ENCODE peak calls at places on chromosomes 2 and 18, in five cellular contexts. H, T, Z, F and D are unnamed samples.

GRCh38 chr2:34545486-34546136 is 946.5 kb upstream of the FAM98A start:
- DNase-seq in F (no peak), H (no peak), T (no peak), Z (no peak), D (no peak)

GRCh38 chr2:205748660-205749059 is 66.4 kb downstream of the NRP2 start:
- DNase-seq in T (no peak), Z (no peak), H (no peak), F (no peak), D (no peak)

GRCh38 chr2:138780908-138781307 is 718 bp upstream of the NXPH2 start:
- DNase-seq in Z (no peak), H (no peak), F (no peak), T (no peak), D (peak; percentile 66)

GRCh38 chr2:205609036-205609607 is 73.2 kb upstream of the NRP2 start:
- DNase-seq in F (peak; percentile 36), T (no peak), Z (no peak), H (no peak), D (no peak)

GRCh38 chr2:149768320-149768799 is 180.8 kb upstream of the MMADHC start:
- DNase-seq in H (no peak), T (no peak), Z (peak; percentile 42), F (no peak), D (no peak)

GRCh38 chr18:23528580-23529472 is 25.5 kb downstream of the RMC1 start:
- DNase-seq in F (peak; percentile 30), Z (no peak), T (peak; percentile 71), H (peak; percentile 19), D (peak; percentile 68)

GRCh38 chr2:74414913-74415761 is 6.3 kb downstream of the C2orf81 start:
- DNase-seq in H (peak; percentile 70), T (peak; percentile 70), Z (no peak), F (peak; percentile 26), D (peak; percentile 75)

GRCh38 chr2:74077636-74078035 is 70.1 kb downstream of the BOLA3 start:
- DNase-seq in Z (no peak), H (no peak), F (no peak), T (no peak), D (no peak)

GRCh38 chr2:20538308-20539132 is 91.6 kb downstream of the RHOB start:
- DNase-seq in H (no peak), T (no peak), Z (no peak), F (no peak), D (peak; percentile 32)

GRCh38 chr2:146244131-146244530 is 1600.7 kb upstream of the ACVR2A start:
- DNase-seq in Z (no peak), H (no peak), F (peak; percentile 21), T (no peak), D (no peak)

GRCh38 chr2:309148-309969 is 21.5 kb upstream of the ALKAL2 start:
- DNase-seq in Z (no peak), H (no peak), T (no peak), F (no peak), D (no peak)

GRCh38 chr2:220703279-220703678 is 868.8 kb downstream of the EPHA4 start:
- DNase-seq in T (no peak), H (no peak), Z (no peak), F (no peak), D (no peak)

GRCh38 chr2:151781642-151782041 is 46.6 kb downstream of the ARL5A start:
- DNase-seq in F (no peak), T (no peak), Z (no peak), H (no peak), D (no peak)

GRCh38 chr2:37355735-37356134 is 11.3 kb downstream of the QPCT start:
- DNase-seq in Z (no peak), T (no peak), F (no peak), H (no peak), D (no peak)

GRCh38 chr18:57437782-57438668 is 2.9 kb downstream of the ONECUT2 start:
- DNase-seq in T (no peak), Z (peak; percentile 93), F (peak; percentile 15), H (peak; percentile 77), D (peak; percentile 79)

GRCh38 chr2:3176869-3177255 is 200.8 kb downstream of the EIPR1 start:
- DNase-seq in H (no peak), T (no peak), F (no peak), Z (no peak), D (no peak)

GRCh38 chr2:120650022-120650644 is 85.5 kb upstream of the GLI2 start:
- DNase-seq in H (no peak), F (peak; percentile 17), Z (no peak), T (no peak), D (no peak)

GRCh38 chr2:50444286-50444685 is 587.6 kb downstream of the NRXN1 start:
- DNase-seq in H (no peak), F (no peak), T (no peak), Z (peak; percentile 54), D (no peak)

GRCh38 chr2:72148391-72148974 is 821 bp upstream of the CYP26B1 start:
- DNase-seq in Z (peak; percentile 49), H (peak; percentile 5), F (no peak), T (peak; percentile 56), D (peak; percentile 73)

GRCh38 chr2:64657416-64657815 is 3.7 kb upstream of the SERTAD2 start:
- DNase-seq in F (no peak), T (no peak), Z (no peak), H (no peak), D (no peak)

GRCh38 chr2:190809139-190809764 is 71.4 kb upstream of the GLS start:
- DNase-seq in Z (no peak), F (no peak), T (no peak), H (no peak), D (no peak)

GRCh38 chr2:138373993-138374408 is 127.6 kb upstream of the SPOPL start:
- DNase-seq in T (no peak), F (peak; percentile 69), Z (peak; percentile 47), H (peak; percentile 26), D (no peak)

GRCh38 chr18:1917141-1917540 is 654.2 kb downstream of the METTL4 start:
- DNase-seq in T (no peak), H (no peak), F (no peak), Z (no peak), D (no peak)

GRCh38 chr2:192194065-192194865 is 468 bp downstream of the TMEFF2 start:
- DNase-seq in H (peak; percentile 18), T (peak; percentile 59), F (peak; percentile 26), Z (no peak), D (peak; percentile 39)

GRCh38 chr2:156181208-156181607 is 151.3 kb downstream of the NR4A2 start:
- DNase-seq in H (no peak), F (no peak), T (no peak), Z (no peak), D (no peak)

GRCh38 chr2:178317807-178318206 is 123.5 kb downstream of the OSBPL6 start:
- DNase-seq in T (no peak), F (peak; percentile 4), Z (no peak), H (no peak), D (no peak)

GRCh38 chr2:240602266-240603050 is 15.9 kb downstream of the CAPN10 start:
- DNase-seq in T (no peak), Z (no peak), F (no peak), H (no peak), D (peak; percentile 38)

GRCh38 chr2:201891676-201892075 is 85.3 kb downstream of the CDK15 start:
- DNase-seq in F (no peak), T (no peak), Z (no peak), H (no peak), D (no peak)

GRCh38 chr18:25449046-25449445 is 97.1 kb upstream of the ZNF521 start:
- DNase-seq in T (no peak), F (no peak), Z (no peak), H (no peak), D (no peak)

GRCh38 chr2:234632527-234633391 is 135.9 kb upstream of the ARL4C start:
- DNase-seq in H (no peak), T (no peak), F (peak; percentile 99), Z (no peak), D (no peak)

GRCh38 chr18:50079571-50080295 is 115.2 kb downstream of the MYO5B start:
- DNase-seq in H (peak; percentile 86), F (no peak), Z (no peak), T (no peak), D (peak; percentile 77)

GRCh38 chr2:227228061-227228667 is 63.7 kb downstream of the COL4A3 start:
- DNase-seq in T (peak; percentile 78), H (peak; percentile 69), F (no peak), Z (peak; percentile 48), D (no peak)

GRCh38 chr18:9404565-9405060 is 70.0 kb downstream of the TWSG1 start:
- DNase-seq in T (peak; percentile 66), F (no peak), H (no peak), Z (no peak), D (no peak)

GRCh38 chr2:28063492-28063962 is 173.0 kb downstream of the BABAM2 start:
- DNase-seq in F (no peak), H (no peak), Z (no peak), T (no peak), D (no peak)

GRCh38 chr18:11991021-11991770 is 9.9 kb downstream of the IMPA2 start:
- DNase-seq in T (no peak), Z (no peak), F (no peak), H (peak; percentile 48), D (peak; percentile 17)

GRCh38 chr2:45651415-45652089 is at the start of gene PRKCE:
- DNase-seq in Z (peak; percentile 40), F (peak; percentile 59), H (peak; percentile 71), T (peak; percentile 67), D (peak; percentile 89)

GRCh38 chr18:55317322-55317721 is 270.7 kb downstream of the TCF4 start:
- DNase-seq in T (no peak), F (no peak), H (no peak), Z (no peak), D (no peak)
- H3K4me1 ChIP-seq in T (peaks cover 42% of the 10 kb centered on the region), F (peaks cover 3% of the 10 kb centered on the region), H (peaks cover under 1% of the 10 kb centered on the region), Z (peaks cover 64% of the 10 kb centered on the region), D (peaks cover 3% of the 10 kb centered on the region)

GRCh38 chr2:231671617-231672350 is 36.5 kb upstream of the PTMA start:
- DNase-seq in F (no peak), Z (no peak), T (no peak), H (no peak), D (no peak)
- H3K4me1 ChIP-seq in F (peaks cover 13% of the 10 kb centered on the region), Z (peaks cover 23% of the 10 kb centered on the region), T (peaks cover 63% of the 10 kb centered on the region), H (peaks cover 19% of the 10 kb centered on the region), D (no peaks in the 10 kb centered on the region)

DNA sequence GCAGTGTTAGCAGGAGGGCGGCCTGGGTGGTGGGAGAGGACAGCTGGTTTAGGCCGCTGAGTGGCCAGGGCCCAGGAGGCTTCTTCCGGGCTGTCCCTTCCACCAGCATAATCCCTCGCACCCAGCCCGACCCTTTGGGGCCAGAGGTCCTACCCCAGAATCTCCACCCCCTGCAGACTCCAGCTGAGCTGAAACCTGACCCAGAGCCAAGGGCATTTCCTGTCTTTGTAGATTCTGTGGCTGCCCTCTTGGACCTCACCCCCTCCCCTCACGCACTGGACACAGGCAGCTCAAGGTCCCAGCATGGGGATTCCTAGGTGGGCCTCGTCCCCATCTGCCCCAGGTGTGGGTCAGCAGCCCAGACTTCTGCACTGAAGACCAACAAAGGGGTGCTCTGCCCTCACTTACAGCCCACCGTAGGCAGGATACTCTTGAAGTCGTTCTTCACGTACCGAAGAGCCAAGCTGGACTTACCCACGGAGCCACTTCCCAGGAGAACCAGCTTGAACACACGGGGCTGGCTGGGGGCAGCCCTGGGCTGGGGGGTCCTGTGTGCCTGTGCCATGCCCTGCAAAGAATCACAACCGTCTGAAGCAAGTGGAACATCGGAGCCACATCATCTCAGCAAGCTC is 4.8 kb downstream of the RAB17 start:
- DNase-seq in H (no peak), F (no peak), Z (no peak), T (no peak), D (peak; percentile 37)
- H3K4me1 ChIP-seq in H (peaks cover 57% of the 10 kb centered on the region), F (peaks cover 4% of the 10 kb centered on the region), Z (no peaks in the 10 kb centered on the region), T (peaks cover 25% of the 10 kb centered on the region), D (no peaks in the 10 kb centered on the region)

GRCh38 chr18:3062798-3063563 is 50.0 kb upstream of the LPIN2 start:
- DNase-seq in F (peak; percentile 44), H (peak; percentile 75), Z (peak; percentile 60), T (peak; percentile 67), D (peak; percentile 77)
- H3K4me1 ChIP-seq in F (no peaks in the 10 kb centered on the region), H (peaks cover 7% of the 10 kb centered on the region), Z (no peaks in the 10 kb centered on the region), T (peaks cover 25% of the 10 kb centered on the region), D (no peaks in the 10 kb centered on the region)

GRCh38 chr2:43129676-43130547 is 96.5 kb downstream of the ZFP36L2 start:
- DNase-seq in Z (no peak), F (peak; percentile 57), H (no peak), T (no peak), D (peak; percentile 84)
- H3K4me1 ChIP-seq in Z (no peaks in the 10 kb centered on the region), F (no peaks in the 10 kb centered on the region), H (peaks cover 32% of the 10 kb centered on the region), T (peaks cover 45% of the 10 kb centered on the region), D (no peaks in the 10 kb centered on the region)